ENCODE peak calls at places on chromosome 15, in six cellular contexts. One of them, this sample, is unnamed.

GRCh38 chr15:89028036-89028435 is 60.2 kb upstream of the ABHD2 start:
- DNase-seq in NCI-H748 treated with DMSO at 0.1 percent for 48 hours: no peak
- DNase-seq in adipocyte: no peak
- DNase-seq in MV-4-11: no peak
- DNase-seq in K562: no peak
- DNase-seq in cardiac muscle cell: no peak
- DNase-seq in this sample: no peak

GRCh38 chr15:75207618-75208500 is 6.2 kb downstream of the C15orf39 start:
- DNase-seq in NCI-H748 treated with DMSO at 0.1 percent for 48 hours: no peak
- DNase-seq in adipocyte: no peak
- DNase-seq in MV-4-11: no peak
- DNase-seq in K562: no peak
- DNase-seq in cardiac muscle cell: no peak
- DNase-seq in this sample: no peak

GRCh38 chr15:41925209-41925608 is 31.4 kb upstream of the SPTBN5 start:
- DNase-seq in NCI-H748 treated with DMSO at 0.1 percent for 48 hours: no peak
- DNase-seq in adipocyte: no peak
- DNase-seq in MV-4-11: no peak
- DNase-seq in K562: no peak
- DNase-seq in cardiac muscle cell: no peak
- DNase-seq in this sample: no peak

GRCh38 chr15:22950211-22950990 is 29.8 kb downstream of the CYFIP1 start:
- DNase-seq in NCI-H748 treated with DMSO at 0.1 percent for 48 hours: no peak
- DNase-seq in adipocyte: no peak
- DNase-seq in MV-4-11: no peak
- DNase-seq in K562: no peak
- DNase-seq in cardiac muscle cell: no peak
- DNase-seq in this sample: no peak

GRCh38 chr15:51260262-51260661 is 78.1 kb downstream of the CYP19A1 start:
- DNase-seq in NCI-H748 treated with DMSO at 0.1 percent for 48 hours: no peak
- DNase-seq in adipocyte: peak
- DNase-seq in MV-4-11: no peak
- DNase-seq in K562: no peak
- DNase-seq in cardiac muscle cell: peak
- DNase-seq in this sample: no peak

GRCh38 chr15:49645937-49646336 is 25.1 kb downstream of the DTWD1 start:
- DNase-seq in NCI-H748 treated with DMSO at 0.1 percent for 48 hours: no peak
- DNase-seq in adipocyte: peak
- DNase-seq in MV-4-11: no peak
- DNase-seq in K562: no peak
- DNase-seq in cardiac muscle cell: peak
- DNase-seq in this sample: peak

GRCh38 chr15:31331389-31331788 is 4.8 kb downstream of the KLF13 start:
- DNase-seq in NCI-H748 treated with DMSO at 0.1 percent for 48 hours: no peak
- DNase-seq in adipocyte: no peak
- DNase-seq in MV-4-11: peak
- DNase-seq in K562: no peak
- DNase-seq in cardiac muscle cell: no peak
- DNase-seq in this sample: no peak

GRCh38 chr15:36965561-36966342 is 134.6 kb downstream of the MEIS2 start:
- DNase-seq in NCI-H748 treated with DMSO at 0.1 percent for 48 hours: no peak
- DNase-seq in adipocyte: no peak
- DNase-seq in MV-4-11: no peak
- DNase-seq in K562: no peak
- DNase-seq in cardiac muscle cell: peak
- DNase-seq in this sample: no peak

GRCh38 chr15:60949034-60949977 is 279.8 kb downstream of the RORA start:
- DNase-seq in NCI-H748 treated with DMSO at 0.1 percent for 48 hours: no peak
- DNase-seq in adipocyte: no peak
- DNase-seq in MV-4-11: no peak
- DNase-seq in K562: no peak
- DNase-seq in cardiac muscle cell: peak
- DNase-seq in this sample: no peak

GRCh38 chr15:76398301-76398700 is 61.7 kb downstream of the ISL2 start:
- DNase-seq in NCI-H748 treated with DMSO at 0.1 percent for 48 hours: peak
- DNase-seq in adipocyte: no peak
- DNase-seq in MV-4-11: no peak
- DNase-seq in K562: no peak
- DNase-seq in cardiac muscle cell: no peak
- DNase-seq in this sample: peak

GRCh38 chr15:59020321-59020720 is 32.9 kb downstream of the RNF111 start:
- DNase-seq in NCI-H748 treated with DMSO at 0.1 percent for 48 hours: no peak
- DNase-seq in adipocyte: peak
- DNase-seq in MV-4-11: no peak
- DNase-seq in K562: no peak
- DNase-seq in cardiac muscle cell: no peak
- DNase-seq in this sample: no peak

This sample was measured in NCI-H1105 treated with DMSO at 0.1 percent for 48 hours.